ENCODE peak calls at places on chromosomes 13 and 19, in ten cellular contexts. L is spleen, G is left ventricle myocardium inferior, H is OCI-LY7, O is sigmoid colon, T is Peyer's patch, J is breast epithelium, Y is body of pancreas, B is mucosa of descending colon, Q is ascending aorta. A is an unnamed sample. For H3K9me3, the result is how much of the 10 kb centered on the place peaks cover.

GRCh38 chr13:77510156-77510555 is 25.4 kb upstream of the SCEL start:
- DNase-seq in L (no peak), T (no peak), O (no peak), J (no peak), H (no peak), Y (no peak), G (no peak), B (no peak), Q (no peak), A (no peak)

GRCh38 chr19:2475018-2475701 is 767 bp upstream of the GADD45B start:
- DNase-seq in T (peak), J (no peak), Q (no peak), B (peak), L (peak), G (peak), O (peak), H (peak), Y (peak), A (no peak)

GRCh38 chr13:109654341-109655205 is 131.8 kb downstream of the IRS2 start:
- DNase-seq in Q (no peak), B (no peak), L (no peak), G (no peak), J (no peak), H (no peak), O (no peak), Y (peak), T (no peak), A (no peak)

GRCh38 chr19:41226053-41226873 is 7.2 kb downstream of the AXL start:
- DNase-seq in B (peak), G (peak), T (peak), H (no peak), J (peak), O (peak), L (no peak), Q (peak), Y (peak), A (peak)

GRCh38 chr13:70964124-70964523 is 855.9 kb upstream of the KLHL1 start:
- DNase-seq in Y (no peak), L (no peak), O (no peak), B (no peak), G (no peak), Q (no peak), H (no peak), T (no peak), J (no peak), A (no peak)

GRCh38 chr13:40394304-40394983 is 272.0 kb downstream of the FOXO1 start:
- DNase-seq in O (no peak), G (no peak), H (no peak), J (no peak), Y (no peak), L (no peak), Q (no peak), T (no peak), B (no peak), A (no peak)

GRCh38 chr13:37492741-37493514 is 105.6 kb downstream of the POSTN start:
- DNase-seq in Y (no peak), T (no peak), B (no peak), H (no peak), L (no peak), O (no peak), G (no peak), J (no peak), Q (no peak), A (no peak)

GRCh38 chr13:108346376-108346775 is 76.9 kb downstream of the TNFSF13B start:
- DNase-seq in T (no peak), H (no peak), G (no peak), Q (no peak), Y (no peak), L (no peak), O (no peak), B (no peak), J (no peak), A (no peak)

GRCh38 chr19:41223431-41224234 is 4.6 kb downstream of the AXL start:
- DNase-seq in O (peak), H (no peak), G (no peak), T (no peak), L (no peak), Q (no peak), J (no peak), Y (peak), B (no peak), A (peak)

GRCh38 chr13:32318072-32318471 is 2.8 kb downstream of the BRCA2 start:
- DNase-seq in Q (no peak), T (no peak), B (no peak), J (no peak), H (no peak), O (no peak), Y (no peak), G (no peak), L (no peak), A (no peak)

GRCh38 chr19:5339950-5340636 is 519 bp downstream of the PTPRS start:
- DNase-seq in G (no peak), Q (no peak), T (no peak), B (no peak), L (no peak), O (no peak), H (peak), Y (no peak), J (no peak), A (no peak)

GRCh38 chr19:55141696-55142095 is 7.3 kb downstream of the TNNT1 start:
- DNase-seq in J (no peak), Q (no peak), B (no peak), T (no peak), O (no peak), Y (no peak), L (no peak), H (no peak), G (no peak), A (no peak)

GRCh38 chr13:112958127-112958989 is 10.7 kb upstream of the MCF2L start:
- DNase-seq in Q (no peak), J (no peak), B (no peak), H (no peak), G (no peak), O (peak), L (peak), T (peak), Y (no peak), A (peak)

DNA sequence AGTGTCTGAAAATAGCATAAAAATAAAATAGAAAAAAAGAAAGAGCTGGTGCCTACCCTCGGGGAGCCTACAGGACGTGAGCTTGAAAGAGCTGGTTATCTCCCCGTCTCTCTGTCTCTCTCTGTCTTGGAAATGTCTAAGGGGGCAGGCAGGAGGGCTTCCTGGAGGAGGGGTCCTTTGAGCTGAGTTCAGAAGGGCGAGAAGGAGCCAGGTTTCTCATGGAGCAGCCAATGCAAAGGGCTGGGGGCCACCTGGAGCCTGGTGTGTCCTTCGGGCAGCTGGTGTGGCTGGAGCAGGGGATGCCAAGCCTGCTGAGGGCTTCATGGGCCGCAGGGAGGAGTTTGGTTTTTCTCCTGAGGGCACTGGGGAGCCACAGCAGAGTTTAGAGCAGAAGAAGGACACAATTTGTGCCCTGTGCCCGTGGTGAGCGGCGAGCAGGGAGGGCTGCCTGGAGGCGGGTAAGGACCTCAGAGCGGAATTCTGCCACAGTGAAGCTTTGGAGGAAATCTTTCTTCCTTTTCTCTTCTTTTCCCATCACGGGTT is 38.6 kb downstream of the EFNA2 start:
- DNase-seq in H (no peak), G (no peak), Y (no peak), L (no peak), O (no peak), Q (no peak), T (no peak), B (no peak), J (no peak), A (no peak)
- H3K4me3 ChIP-seq in H (no peak), G (peak), Y (no peak), L (peak), O (no peak), Q (peak), T (no peak), B (no peak), J (peak), A (no peak)

DNA sequence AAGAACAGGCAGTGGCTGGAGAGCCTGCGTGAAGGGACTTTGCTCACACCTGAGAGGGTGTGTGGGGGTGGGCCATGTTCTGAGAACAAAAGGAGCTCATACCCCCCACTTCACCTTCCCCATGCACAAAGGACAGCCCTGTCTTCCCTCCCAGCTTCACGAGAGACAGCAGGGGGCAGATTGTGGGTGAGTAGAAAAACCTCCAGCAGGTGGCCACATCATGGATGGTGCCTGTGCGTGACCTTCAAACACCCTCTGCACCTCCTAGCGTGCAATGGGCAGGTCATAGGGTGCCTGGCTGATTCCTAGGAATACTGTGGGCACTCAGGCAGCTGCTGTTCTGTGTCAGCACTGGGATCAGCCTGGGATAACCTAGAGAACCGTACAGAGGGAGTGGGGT is 36.3 kb upstream of the PSG9 start:
- DNase-seq in J (no peak), Q (no peak), T (no peak), L (no peak), O (no peak), B (no peak), Y (no peak), H (no peak), G (no peak), A (no peak)
- TF ChIP-seq CTCF in J (no peak), Q (no peak), T (no peak), L (no peak), O (no peak), B (no peak), Y (no peak), H (peak), G (no peak), A (no peak)

DNA sequence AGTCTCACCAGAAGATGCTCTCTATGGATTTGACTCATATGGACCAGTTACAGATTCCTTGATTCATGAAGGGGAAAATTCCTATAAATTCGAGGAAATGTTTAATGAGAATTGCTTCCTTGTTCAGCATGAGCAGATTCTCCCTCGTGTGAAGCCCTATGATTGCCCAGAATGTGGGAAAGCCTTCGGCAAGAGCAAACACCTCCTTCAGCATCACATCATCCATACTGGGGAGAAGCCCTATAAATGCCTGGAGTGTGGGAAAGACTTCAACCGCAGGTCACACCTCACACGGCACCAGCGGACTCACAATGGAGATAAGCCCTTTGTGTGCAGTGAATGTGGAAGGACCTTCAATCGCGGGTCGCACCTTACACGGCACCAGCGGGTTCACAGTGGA is 10.7 kb downstream of the ZNF460 start:
- DNase-seq in B (no peak), L (no peak), J (no peak), T (no peak), O (no peak), H (no peak), G (no peak), Q (no peak), Y (no peak), A (no peak)
- H3K9me3 ChIP-seq in B (half or more), L (half or more), J (half or more), T (under half), O (under half), H (under half), G (half or more), Q (half or more), Y (under half), A (under half)

DNA sequence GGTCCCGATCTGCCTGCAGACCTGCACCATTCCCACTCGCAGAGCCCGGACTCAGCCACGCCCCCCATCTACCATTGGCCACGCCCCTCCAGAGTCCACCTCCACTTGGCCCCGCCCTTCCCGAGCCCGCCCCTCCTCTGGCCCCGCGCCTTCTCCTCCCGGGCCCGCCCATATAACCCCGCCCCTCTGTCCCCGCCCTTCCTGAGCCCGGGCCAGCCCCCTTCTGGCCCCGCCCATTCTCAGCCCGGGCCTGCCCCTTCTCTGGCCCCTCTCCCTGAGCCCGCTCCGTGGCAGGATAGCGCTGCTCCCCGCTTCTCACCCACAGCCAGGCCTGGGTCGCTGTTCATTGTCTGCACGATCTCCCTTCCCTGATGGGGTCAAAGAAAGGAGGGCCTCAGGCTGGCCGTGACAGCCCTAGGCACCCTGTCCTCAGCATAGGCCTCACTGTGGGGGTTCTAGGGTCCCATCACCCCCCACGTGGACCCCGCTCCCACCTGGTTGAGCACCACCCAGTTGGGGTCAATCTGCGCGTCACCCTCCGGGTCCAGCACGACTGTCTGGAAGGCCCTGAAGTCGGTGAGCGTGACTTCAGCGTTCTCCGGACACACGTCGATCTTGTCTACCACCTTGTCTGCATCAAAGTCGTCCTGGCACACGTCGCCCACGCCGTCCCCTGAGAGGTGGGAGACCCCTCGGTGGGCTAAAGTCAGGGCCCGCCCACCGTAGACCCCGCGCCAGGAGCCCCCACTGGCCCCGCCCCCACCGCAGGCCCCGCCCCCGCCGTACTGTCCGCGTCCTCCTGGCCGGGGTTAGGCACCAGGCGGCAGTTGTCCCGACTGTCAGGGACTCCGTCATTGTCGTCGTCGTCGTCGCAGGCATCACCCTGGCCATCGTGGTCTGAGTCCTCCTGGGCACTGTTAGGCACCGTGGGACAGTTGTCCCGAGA is 5.7 kb downstream of the COMP start:
- DNase-seq in Q (no peak), T (peak), G (peak), L (no peak), Y (peak), B (peak), H (peak), J (peak), O (peak), A (no peak)
- H3K4me3 ChIP-seq in Q (no peak), T (no peak), G (peak), L (no peak), Y (no peak), B (no peak), H (no peak), J (no peak), O (no peak), A (no peak)

DNA sequence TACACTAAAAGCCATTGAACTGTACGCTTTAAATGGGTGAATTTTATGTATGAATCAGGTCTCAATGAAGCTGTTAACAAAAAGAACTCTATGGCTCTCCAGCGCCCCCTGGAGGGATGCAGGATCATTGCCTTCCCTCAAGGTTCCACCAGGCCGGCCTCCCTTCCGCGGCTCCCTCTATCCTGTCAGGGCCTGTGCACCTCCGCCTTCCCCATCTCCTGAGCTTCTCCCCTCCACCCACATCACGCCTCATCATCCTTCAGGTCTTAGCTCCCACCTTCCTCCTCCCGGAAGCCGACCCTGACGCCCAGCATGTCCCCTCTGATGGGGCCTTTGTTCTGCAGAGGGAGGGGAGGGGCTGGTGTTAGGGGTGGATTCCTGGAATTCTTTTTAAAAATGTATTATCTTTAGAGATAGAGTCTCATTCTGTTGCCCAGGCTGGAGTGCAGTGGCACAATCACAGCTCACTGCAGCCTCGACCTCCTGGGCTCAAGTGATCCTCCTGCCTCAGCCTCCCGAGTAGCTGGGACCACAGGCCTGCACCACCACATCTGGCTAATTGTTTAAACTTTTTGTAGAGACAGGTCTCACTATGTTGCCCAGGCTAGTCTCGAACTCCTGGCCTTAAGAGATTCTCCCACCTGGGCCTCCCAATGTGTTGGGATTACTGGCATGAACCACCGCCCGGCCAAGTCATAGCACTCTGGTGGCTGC is 27.7 kb downstream of the MEIS3 start:
- DNase-seq in T (peak), Y (peak), Q (no peak), H (peak), B (peak), L (peak), J (peak), G (peak), O (peak), A (no peak)
- TF ChIP-seq CTCF in T (peak), Y (peak), Q (peak), H (peak), B (peak), L (peak), J (peak), G (peak), O (peak), A (peak)

DNA sequence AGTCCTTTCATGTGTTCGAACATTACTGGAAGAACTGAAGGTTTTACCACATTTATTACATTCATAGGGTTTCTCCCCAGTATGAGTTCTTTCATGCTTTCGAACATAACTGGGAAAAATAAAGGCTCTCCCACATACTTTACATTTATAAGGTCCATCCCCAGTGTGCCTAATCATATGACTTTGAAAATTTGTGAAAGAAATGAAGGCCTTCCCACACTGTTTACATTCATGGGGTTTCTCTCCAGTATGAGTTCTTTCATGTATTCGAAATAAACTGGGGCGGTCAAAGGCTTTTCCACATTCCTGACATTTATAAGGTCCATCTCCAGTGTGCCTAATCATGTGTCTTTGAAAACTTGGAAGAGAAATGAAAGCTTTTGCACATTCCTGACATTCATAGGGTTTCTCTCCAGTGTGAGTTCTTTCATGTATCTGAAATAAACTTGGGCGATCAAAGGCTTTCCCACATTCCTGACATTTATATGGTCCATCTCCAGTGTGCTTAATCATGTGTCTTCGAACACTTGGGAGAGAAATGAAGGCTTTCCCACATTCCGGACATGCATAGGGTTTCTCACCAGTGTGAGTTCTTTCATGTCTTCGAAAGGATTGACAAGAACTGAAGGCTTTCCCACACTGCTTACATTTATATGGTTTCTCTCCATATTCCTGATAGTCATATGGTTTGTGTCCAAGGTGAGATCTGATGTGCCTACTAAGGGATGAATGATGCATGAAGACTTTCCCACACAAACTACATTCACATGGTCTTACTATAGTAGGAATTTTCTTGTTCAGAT is 24.0 kb downstream of the ZNF564 start:
- DNase-seq in L (no peak), O (no peak), G (no peak), Q (no peak), T (no peak), B (no peak), J (no peak), Y (no peak), H (peak), A (no peak)
- H3K9me3 ChIP-seq in L (half or more), O (half or more), G (half or more), Q (half or more), T (half or more), B (half or more), J (half or more), Y (under half), H (half or more), A (half or more)

DNA sequence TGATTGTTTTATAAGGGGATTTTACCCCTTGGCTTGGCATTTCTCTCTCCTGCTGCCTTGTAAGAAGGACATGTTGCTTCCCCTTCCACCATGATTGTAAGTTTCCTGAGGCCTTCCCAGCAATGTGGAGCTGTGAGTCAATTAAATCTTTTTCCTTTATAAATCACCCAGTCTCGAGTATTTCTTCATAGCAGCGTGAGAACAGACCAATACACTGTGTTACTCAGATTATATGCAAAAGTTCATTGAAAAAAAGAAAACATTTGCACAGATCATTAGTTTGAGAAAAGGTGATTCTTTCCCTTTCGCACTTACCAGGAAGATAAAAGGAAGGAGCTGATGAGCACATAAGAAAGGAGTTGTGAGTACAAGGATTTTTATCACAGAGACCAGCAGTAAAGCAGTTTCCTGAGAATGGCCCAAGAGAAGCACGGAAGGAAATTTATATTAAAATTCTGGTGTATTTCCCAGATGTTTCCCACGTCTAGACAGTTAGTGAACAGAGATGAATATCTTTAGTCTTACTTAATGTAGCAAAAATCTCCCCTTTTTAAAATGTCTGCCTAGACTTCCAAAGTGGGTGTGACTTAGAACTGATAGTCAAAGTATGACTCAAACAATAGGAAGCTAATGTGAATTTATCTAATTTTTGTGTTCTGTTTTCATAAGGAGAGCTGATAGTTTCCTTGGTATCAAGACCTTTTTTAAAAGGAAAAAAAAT is 431.8 kb upstream of the SGCG start:
- DNase-seq in B (no peak), G (no peak), L (no peak), Y (no peak), O (no peak), J (no peak), H (no peak), T (no peak), Q (no peak), A (no peak)
- H3K4me3 ChIP-seq in B (no peak), G (no peak), L (no peak), Y (no peak), O (no peak), J (no peak), H (no peak), T (no peak), Q (no peak), A (no peak)

A was measured in RWPE2.